ENCODE peak calls at places on chromosomes 2 and 18, in eight cellular contexts. J is endothelial cell, U is astrocyte of the spinal cord, Z is cardiac fibroblast, V is testis, M is A549, E is sigmoid colon, S is endodermal cell. O is an unnamed sample.

GRCh38 chr2:134412639-134412999 is 158.7 kb downstream of the MGAT5 start:
- DNase-seq in J (no peak), V (no peak), U (no peak), M (no peak), Z (no peak), S (no peak), E (no peak), O (no peak)

GRCh38 chr18:36532394-36532793 is 234.9 kb downstream of the FHOD3 start:
- DNase-seq in J (no peak), Z (peak; percentile 50), E (no peak), M (no peak), V (no peak), S (no peak), U (peak; percentile 81), O (no peak)

GRCh38 chr2:133568172-133568571 is at the start of gene NCKAP5:
- DNase-seq in E (no peak), M (peak; percentile 42), U (peak; percentile 80), V (peak; percentile 73), Z (peak; percentile 41), S (peak; percentile 64), J (no peak), O (no peak)

GRCh38 chr2:113376935-113377445 is 60.5 kb upstream of the ZNG1B start:
- DNase-seq in M (no peak), S (no peak), V (no peak), U (no peak), J (no peak), E (no peak), Z (no peak), O (no peak)

GRCh38 chr2:158501301-158501700 is 44.5 kb downstream of the PKP4 start:
- DNase-seq in S (no peak), J (no peak), M (no peak), E (peak; percentile 59), Z (no peak), U (no peak), V (peak; percentile 60), O (no peak)

GRCh38 chr18:8898990-8899389 is 193.6 kb downstream of the MTCL1 start:
- DNase-seq in S (peak; percentile 50), V (no peak), Z (peak; percentile 5), E (no peak), U (no peak), M (no peak), J (no peak), O (peak; percentile 44)

GRCh38 chr2:238927746-238928519 is 80.0 kb downstream of the TWIST2 start:
- DNase-seq in M (no peak), S (peak; percentile 18), V (no peak), J (no peak), E (peak; percentile 56), Z (no peak), U (no peak), O (peak; percentile 53)

GRCh38 chr2:113105047-113105446 is 22.4 kb upstream of the IL1RN start:
- DNase-seq in E (no peak), S (no peak), M (peak; percentile 36), U (peak; percentile 48), J (no peak), V (no peak), Z (peak; percentile 26), O (no peak)

GRCh38 chr2:141942006-141942789 is 188.6 kb downstream of the LRP1B start:
- DNase-seq in S (no peak), M (no peak), Z (no peak), E (no peak), J (no peak), U (no peak), V (no peak), O (no peak)
- TF ChIP-seq CTCF in S (peak; percentile 76), M (no peak), Z (no peak), E (no peak), J (peak; percentile 68), U (peak; percentile 39), V (no peak), O (peak; percentile 64)

GRCh38 chr2:195318440-195319111 is 338.4 kb upstream of the SLC39A10 start:
- DNase-seq in E (no peak), M (peak; percentile 56), Z (peak; percentile 58), V (peak; percentile 48), S (peak; percentile 59), U (peak; percentile 65), J (peak; percentile 38), O (no peak)
- TF ChIP-seq CTCF in E (peak; percentile 48), M (peak; percentile 91), Z (peak; percentile 47), V (peak; percentile 22), S (peak; percentile 91), U (peak; percentile 33), J (peak; percentile 54), O (peak; percentile 86)

GRCh38 chr2:22375094-22375493 is 1009.9 kb upstream of the KLHL29 start:
- DNase-seq in U (no peak), E (no peak), J (peak; percentile 26), V (no peak), S (peak; percentile 86), M (peak; percentile 3), Z (no peak), O (no peak)
- TF ChIP-seq CTCF in U (no peak), E (no peak), J (no peak), V (no peak), S (peak; percentile 80), M (no peak), Z (no peak), O (no peak)

GRCh38 chr2:174981336-174981735 is 23.8 kb downstream of the CHN1 start:
- DNase-seq in S (no peak), V (no peak), U (no peak), J (no peak), E (no peak), Z (no peak), M (no peak), O (no peak)

GRCh38 chr2:174979996-174980395 is 25.2 kb downstream of the CHN1 start:
- DNase-seq in M (no peak), U (no peak), J (no peak), V (no peak), S (no peak), E (no peak), Z (peak; percentile 36), O (no peak)

GRCh38 chr2:174984561-174984960 is 20.6 kb downstream of the CHN1 start:
- DNase-seq in V (no peak), Z (no peak), M (no peak), U (no peak), E (no peak), S (no peak), J (no peak), O (no peak)

DNA sequence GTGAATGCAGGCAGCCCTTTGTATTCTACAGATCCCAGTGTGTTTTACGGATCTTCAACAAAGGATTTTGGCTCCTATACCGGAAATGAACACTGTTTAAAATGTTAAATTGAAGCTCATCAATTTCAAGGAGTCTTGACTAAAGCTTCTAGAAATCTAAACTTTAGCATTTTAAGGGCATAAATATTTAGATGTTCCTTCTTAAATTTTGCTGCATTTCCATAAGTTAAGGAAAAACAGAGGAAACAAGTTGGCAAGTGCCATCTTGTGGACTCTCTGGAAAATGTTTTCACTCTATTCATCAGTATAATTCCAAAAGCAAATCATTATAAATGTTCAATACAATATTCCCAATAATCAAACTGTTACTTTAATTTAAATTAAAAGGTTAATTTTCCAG is 19.6 kb downstream of the CHN1 start:
- DNase-seq in Z (peak; percentile 59), S (no peak), J (no peak), V (no peak), E (no peak), M (no peak), U (peak; percentile 63), O (no peak)
- TF ChIP-seq CTCF in Z (peak; percentile 51), S (peak; percentile 80), J (peak; percentile 58), V (peak; percentile 52), E (peak; percentile 37), M (peak; percentile 89), U (peak; percentile 60), O (peak; percentile 81)